ENCODE peak calls at places on chromosomes 16 and 17, in four cellular contexts. One of them, this sample, is unnamed.

GRCh38 chr16:28873543-28874201 is 4.6 kb upstream of the ATP2A1 start:
- DNase-seq in head of caudate nucleus: no peak
- DNase-seq in EL: no peak
- DNase-seq in fibroblast of villous mesenchyme: peak; percentile 7
- DNase-seq in this sample: no peak

GRCh38 chr16:2027024-2028010 is 615 bp downstream of the NHERF2 start:
- DNase-seq in EL: peak; percentile 56
- DNase-seq in fibroblast of villous mesenchyme: no peak
- DNase-seq in head of caudate nucleus: no peak
- DNase-seq in this sample: no peak

GRCh38 chr16:51392651-51393187 is 241.6 kb upstream of the SALL1 start:
- DNase-seq in head of caudate nucleus: peak; percentile 49
- DNase-seq in fibroblast of villous mesenchyme: peak; percentile 75
- DNase-seq in EL: peak; percentile 42
- DNase-seq in this sample: peak; percentile 53

GRCh38 chr17:61395409-61395982 is 4.1 kb upstream of the TBX2 start:
- DNase-seq in head of caudate nucleus: no peak
- DNase-seq in EL: no peak
- DNase-seq in fibroblast of villous mesenchyme: no peak
- DNase-seq in this sample: no peak

GRCh38 chr16:11318817-11319216 is 26.4 kb upstream of the RMI2 start:
- DNase-seq in head of caudate nucleus: no peak
- DNase-seq in EL: no peak
- DNase-seq in fibroblast of villous mesenchyme: no peak
- DNase-seq in this sample: no peak

GRCh38 chr16:35197656-35198055 is 1738.2 kb downstream of the TP53TG3F start:
- DNase-seq in EL: no peak
- DNase-seq in head of caudate nucleus: no peak
- DNase-seq in fibroblast of villous mesenchyme: no peak
- DNase-seq in this sample: no peak

GRCh38 chr17:43591750-43592562 is 45.8 kb upstream of the ETV4 start:
- DNase-seq in fibroblast of villous mesenchyme: peak; percentile 80
- DNase-seq in head of caudate nucleus: no peak
- DNase-seq in EL: peak; percentile 93
- DNase-seq in this sample: peak; percentile 64

GRCh38 chr17:39660397-39661043 is 4.6 kb upstream of the TCAP start:
- DNase-seq in fibroblast of villous mesenchyme: no peak
- DNase-seq in EL: no peak
- DNase-seq in head of caudate nucleus: no peak
- DNase-seq in this sample: no peak

GRCh38 chr17:77959926-77960521 is 1.5 kb downstream of the TNRC6C start:
- DNase-seq in head of caudate nucleus: peak; percentile 68
- DNase-seq in EL: peak; percentile 16
- DNase-seq in fibroblast of villous mesenchyme: peak; percentile 12
- DNase-seq in this sample: no peak

GRCh38 chr17:47205419-47205963 is 3.7 kb upstream of the MYL4 start:
- DNase-seq in head of caudate nucleus: no peak
- DNase-seq in EL: peak; percentile 71
- DNase-seq in fibroblast of villous mesenchyme: peak; percentile 84
- DNase-seq in this sample: no peak

GRCh38 chr17:18129041-18129502 is 20.5 kb downstream of the MYO15A start:
- DNase-seq in fibroblast of villous mesenchyme: peak; percentile 67
- DNase-seq in EL: peak; percentile 47
- DNase-seq in head of caudate nucleus: no peak
- DNase-seq in this sample: no peak

GRCh38 chr17:6526362-6527152 is 29.8 kb downstream of the PITPNM3 start:
- DNase-seq in EL: no peak
- DNase-seq in head of caudate nucleus: no peak
- DNase-seq in fibroblast of villous mesenchyme: peak; percentile 14
- DNase-seq in this sample: no peak

GRCh38 chr16:57536306-57537193 is at the start of gene CCDC102A:
- DNase-seq in fibroblast of villous mesenchyme: peak; percentile 17
- DNase-seq in EL: peak; percentile 46
- DNase-seq in head of caudate nucleus: no peak
- DNase-seq in this sample: no peak

GRCh38 chr16:46962629-46963028 is 10.8 kb downstream of the DNAJA2 start:
- DNase-seq in head of caudate nucleus: no peak
- DNase-seq in fibroblast of villous mesenchyme: no peak
- DNase-seq in EL: no peak
- DNase-seq in this sample: no peak

GRCh38 chr17:76458580-76459490 is 5.9 kb upstream of the UBE2O start:
- DNase-seq in head of caudate nucleus: no peak
- DNase-seq in EL: peak; percentile 63
- DNase-seq in fibroblast of villous mesenchyme: peak; percentile 61
- DNase-seq in this sample: no peak

GRCh38 chr17:44417553-44417952 is 28.1 kb upstream of the ITGA2B start:
- DNase-seq in EL: peak; percentile 37
- DNase-seq in head of caudate nucleus: peak; percentile 63
- DNase-seq in fibroblast of villous mesenchyme: peak; percentile 40
- DNase-seq in this sample: no peak

GRCh38 chr17:40038882-40039513 is 15.2 kb downstream of the MED24 start:
- DNase-seq in fibroblast of villous mesenchyme: peak; percentile 87
- DNase-seq in head of caudate nucleus: no peak
- DNase-seq in EL: peak; percentile 82
- DNase-seq in this sample: peak; percentile 32

GRCh38 chr16:83171396-83171795 is 544.6 kb downstream of the CDH13 start:
- DNase-seq in fibroblast of villous mesenchyme: no peak
- DNase-seq in head of caudate nucleus: no peak
- DNase-seq in EL: no peak
- DNase-seq in this sample: no peak

GRCh38 chr17:18318771-18319450 is 3.8 kb downstream of the SMCR8 start:
- DNase-seq in head of caudate nucleus: no peak
- DNase-seq in EL: no peak
- DNase-seq in fibroblast of villous mesenchyme: no peak
- DNase-seq in this sample: no peak

GRCh38 chr17:55722742-55723487 is at the start of gene TMEM100:
- DNase-seq in fibroblast of villous mesenchyme: peak; percentile 84
- DNase-seq in head of caudate nucleus: no peak
- DNase-seq in EL: peak; percentile 59
- DNase-seq in this sample: peak; percentile 74

GRCh38 chr16:56606688-56607618 is 1.4 kb upstream of the MT2A start:
- DNase-seq in EL: peak; percentile 99
- DNase-seq in fibroblast of villous mesenchyme: peak; percentile 99
- DNase-seq in head of caudate nucleus: no peak
- DNase-seq in this sample: peak; percentile 77

GRCh38 chr17:29176500-29177351 is 3.5 kb downstream of the MYO18A start:
- DNase-seq in EL: peak; percentile 47
- DNase-seq in head of caudate nucleus: peak; percentile 70
- DNase-seq in fibroblast of villous mesenchyme: peak; percentile 55
- DNase-seq in this sample: no peak

This sample was measured in T1000.